ENCODE peak calls at places on chromosome 13, in ten cellular contexts. V, E, W, R, X, P, D, S, U and F are unnamed samples.

GRCh38 chr13:32253911-32254399 is 61.2 kb downstream of the ZAR1L start:
- DNase-seq in V (no peak), E (no peak), W (no peak), R (peak; percentile 51), X (peak; percentile 73), P (no peak), D (no peak), S (no peak), U (no peak), F (peak; percentile 42)

GRCh38 chr13:49859568-49859967 is 67.1 kb upstream of the KPNA3 start:
- DNase-seq in V (no peak), E (peak; percentile 60), W (no peak), R (peak; percentile 31), X (no peak), P (peak; percentile 11), D (peak; percentile 92), S (peak; percentile 93), U (no peak), F (no peak)

GRCh38 chr13:109100705-109101104 is 471.3 kb downstream of the MYO16 start:
- DNase-seq in V (no peak), E (no peak), W (no peak), R (no peak), X (no peak), P (no peak), D (no peak), S (no peak), U (no peak), F (no peak)

GRCh38 chr13:31380728-31381127 is 181.0 kb downstream of the B3GLCT start:
- DNase-seq in V (no peak), E (no peak), W (no peak), R (no peak), X (no peak), P (no peak), D (no peak), S (no peak), U (no peak), F (no peak)

GRCh38 chr13:49975826-49976225 is 21.0 kb upstream of the TRIM13 start:
- DNase-seq in V (no peak), E (no peak), W (no peak), R (no peak), X (no peak), P (no peak), D (no peak), S (no peak), U (no peak), F (no peak)

GRCh38 chr13:107205318-107206112 is 637.6 kb upstream of the ARGLU1 start:
- DNase-seq in V (no peak), E (no peak), W (peak; percentile 49), R (peak; percentile 66), X (peak; percentile 29), P (peak; percentile 61), D (peak; percentile 66), S (peak; percentile 70), U (peak; percentile 40), F (peak; percentile 64)

GRCh38 chr13:49807681-49808080 is 15.2 kb upstream of the KPNA3 start:
- DNase-seq in V (no peak), E (no peak), W (no peak), R (no peak), X (no peak), P (no peak), D (no peak), S (no peak), U (no peak), F (no peak)

GRCh38 chr13:100818706-100819105 is 144.1 kb upstream of the TMTC4 start:
- DNase-seq in V (no peak), E (no peak), W (no peak), R (no peak), X (no peak), P (no peak), D (no peak), S (no peak), U (no peak), F (no peak)

DNA sequence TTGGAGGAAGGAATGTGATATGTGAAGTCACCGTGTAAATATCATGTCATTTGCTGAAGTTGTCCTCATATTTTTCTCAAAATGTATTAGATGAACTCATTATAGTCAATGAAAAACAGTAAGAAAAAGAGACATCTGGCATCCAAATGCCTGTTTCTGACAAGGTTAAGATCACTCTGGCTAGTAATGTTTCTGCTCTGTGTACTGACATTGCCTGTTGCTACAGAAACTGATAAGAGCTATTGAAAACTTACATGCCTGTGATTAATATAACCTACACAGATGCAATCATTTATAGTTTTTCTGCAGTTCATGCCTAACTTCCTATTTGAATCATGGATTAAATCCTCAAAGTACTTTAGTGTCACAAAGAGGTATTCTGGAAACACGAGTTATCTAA is 249.8 kb downstream of the NBEA start:
- DNase-seq in V (no peak), E (no peak), W (no peak), R (no peak), X (no peak), P (no peak), D (no peak), S (no peak), U (no peak), F (no peak)
- H3K4me1 ChIP-seq in V (no peaks in the 10 kb centered on the region), E (no peaks in the 10 kb centered on the region), W (no peaks in the 10 kb centered on the region), R (no peaks in the 10 kb centered on the region), X (no peaks in the 10 kb centered on the region), P (no peaks in the 10 kb centered on the region), D (no peaks in the 10 kb centered on the region), S (no peaks in the 10 kb centered on the region), U (no peaks in the 10 kb centered on the region), F (no peaks in the 10 kb centered on the region)

GRCh38 chr13:113208424-113209335 is at the start of gene PCID2:
- DNase-seq in V (no peak), E (peak; percentile 82), W (peak; percentile 90), R (peak; percentile 91), X (peak; percentile 85), P (peak; percentile 91), D (peak; percentile 84), S (peak; percentile 87), U (peak; percentile 81), F (peak; percentile 75)

GRCh38 chr13:113209880-113210421 is 538 bp downstream of the CUL4A start:
- DNase-seq in V (no peak), E (peak; percentile 45), W (peak; percentile 57), R (peak; percentile 69), X (peak; percentile 39), P (peak; percentile 76), D (peak; percentile 55), S (peak; percentile 68), U (peak; percentile 26), F (no peak)

GRCh38 chr13:113207890-113208423 is 512 bp downstream of the PCID2 start:
- DNase-seq in V (no peak), E (no peak), W (peak; percentile 45), R (peak; percentile 31), X (no peak), P (peak; percentile 43), D (peak; percentile 59), S (peak; percentile 59), U (no peak), F (no peak)

GRCh38 chr13:113210834-113211233 is 1.4 kb downstream of the CUL4A start:
- DNase-seq in V (no peak), E (no peak), W (no peak), R (no peak), X (no peak), P (no peak), D (no peak), S (no peak), U (no peak), F (no peak)

DNA sequence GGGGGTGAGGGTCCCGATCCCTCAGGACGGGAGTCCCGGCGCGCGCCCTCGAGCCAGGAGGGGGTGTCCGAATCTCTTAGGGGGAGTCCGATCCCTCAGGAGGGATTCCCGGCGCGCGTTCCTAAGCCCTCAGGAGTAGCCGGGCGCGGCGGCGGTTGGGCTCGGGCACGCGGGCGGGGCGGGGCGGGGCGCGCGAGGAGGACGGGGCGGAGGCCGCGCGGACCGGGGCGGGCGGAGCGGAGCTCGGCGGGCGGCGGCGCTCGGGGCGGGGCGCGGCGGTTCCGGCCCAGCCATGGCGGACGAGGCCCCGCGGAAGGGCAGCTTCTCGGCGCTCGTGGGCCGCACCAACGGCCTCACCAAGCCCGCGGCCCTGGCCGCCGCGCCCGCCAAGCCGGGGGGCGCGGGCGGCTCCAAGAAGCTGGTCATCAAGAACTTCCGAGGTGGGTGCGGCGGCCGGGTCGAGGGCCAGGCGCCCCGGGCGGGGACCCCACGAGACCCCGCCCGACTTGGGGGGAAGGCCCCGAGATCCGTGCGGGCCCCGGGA is at the start of gene CUL4A:
- DNase-seq in V (no peak), E (peak; percentile 31), W (peak; percentile 80), R (peak; percentile 80), X (peak; percentile 76), P (peak; percentile 86), D (peak; percentile 60), S (peak; percentile 83), U (peak; percentile 75), F (peak; percentile 66)
- TF ChIP-seq POLR2A in V (no peak), E (no peak), W (no peak), R (no peak), X (no peak), P (no peak), D (no peak), S (peak; percentile 10), U (no peak), F (no peak)

GRCh38 chr13:51419015-51419636 is 33.7 kb downstream of the INTS6 start:
- DNase-seq in V (no peak), E (no peak), W (no peak), R (no peak), X (no peak), P (no peak), D (no peak), S (no peak), U (no peak), F (no peak)

GRCh38 chr13:51422484-51422883 is 30.4 kb downstream of the INTS6 start:
- DNase-seq in V (no peak), E (no peak), W (no peak), R (no peak), X (no peak), P (no peak), D (no peak), S (no peak), U (no peak), F (no peak)

GRCh38 chr13:51417716-51418115 is 35.1 kb downstream of the INTS6 start:
- DNase-seq in V (no peak), E (no peak), W (no peak), R (no peak), X (no peak), P (no peak), D (no peak), S (no peak), U (no peak), F (no peak)

GRCh38 chr13:51423766-51424165 is 29.1 kb downstream of the INTS6 start:
- DNase-seq in V (no peak), E (no peak), W (no peak), R (no peak), X (no peak), P (no peak), D (no peak), S (no peak), U (no peak), F (no peak)

DNA sequence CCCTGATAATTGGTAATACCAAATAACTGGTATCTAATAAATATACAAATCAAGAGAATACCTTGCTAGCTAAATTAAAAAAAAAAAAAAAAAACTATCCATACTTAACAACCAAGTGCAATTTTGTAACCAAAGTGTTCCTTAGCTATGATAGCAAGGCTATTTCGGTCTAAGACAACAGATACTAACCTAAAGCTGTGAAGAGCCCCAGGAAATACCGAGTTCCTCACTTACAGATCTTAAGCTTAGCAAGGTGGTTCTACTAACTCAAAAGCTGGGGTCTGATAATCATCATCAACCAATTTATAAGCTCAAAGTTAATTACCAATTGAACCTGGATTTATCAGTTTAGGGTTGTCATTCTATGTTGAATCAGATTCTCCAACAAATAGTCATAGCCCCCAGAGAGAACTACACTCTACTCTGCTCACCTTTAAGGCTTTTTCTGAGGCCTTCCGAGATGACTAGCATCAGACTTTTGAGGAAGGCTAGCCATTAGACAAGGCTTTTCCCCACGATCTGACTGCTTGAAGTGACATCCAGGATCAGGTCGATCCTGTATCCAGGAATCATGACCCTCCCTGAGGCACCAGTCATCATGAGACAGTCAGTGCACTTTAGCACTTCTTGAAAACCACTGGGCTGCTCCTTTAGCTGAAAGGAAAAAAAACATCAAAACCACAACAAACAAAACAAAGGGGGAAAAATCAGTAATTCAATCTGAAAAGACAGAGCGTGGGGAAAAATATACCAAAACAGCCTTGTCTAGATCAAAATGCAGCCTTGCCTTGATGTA is 32.0 kb downstream of the INTS6 start:
- DNase-seq in V (no peak), E (no peak), W (no peak), R (no peak), X (no peak), P (no peak), D (no peak), S (no peak), U (no peak), F (no peak)
- H3K4me1 ChIP-seq in V (peaks cover 37% of the 10 kb centered on the region), E (no peaks in the 10 kb centered on the region), W (no peaks in the 10 kb centered on the region), R (peaks cover 53% of the 10 kb centered on the region), X (no peaks in the 10 kb centered on the region), P (peaks cover 7% of the 10 kb centered on the region), D (no peaks in the 10 kb centered on the region), S (peaks cover 48% of the 10 kb centered on the region), U (no peaks in the 10 kb centered on the region), F (no peaks in the 10 kb centered on the region)

GRCh38 chr13:99655351-99656091 is 154.2 kb downstream of the TM9SF2 start:
- DNase-seq in V (no peak), E (peak; percentile 90), W (no peak), R (no peak), X (no peak), P (no peak), D (peak; percentile 24), S (no peak), U (no peak), F (no peak)
- TF ChIP-seq POLR2A in V (no peak), E (no peak), W (no peak), R (no peak), X (no peak), P (no peak), D (no peak), S (no peak), U (no peak), F (no peak)